ENCODE peak calls at places on chromosome 5, in five cellular contexts. One of them, this sample, is unnamed.

GRCh38 chr5:143933434-143933833 is 121.5 kb downstream of the HMHB1 start:
- DNase-seq in GM23338: no peak
- DNase-seq in A549: no peak
- DNase-seq in IMR-90: no peak
- DNase-seq in GM23248: peak; percentile 39
- DNase-seq in this sample: no peak

GRCh38 chr5:159907689-159908088 is 8.6 kb upstream of the ADRA1B start:
- DNase-seq in A549: no peak
- DNase-seq in GM23248: no peak
- DNase-seq in GM23338: no peak
- DNase-seq in IMR-90: no peak
- DNase-seq in this sample: no peak

GRCh38 chr5:74396913-74397606 is 243.5 kb downstream of the ENC1 start:
- DNase-seq in GM23248: no peak
- DNase-seq in IMR-90: no peak
- DNase-seq in A549: no peak
- DNase-seq in GM23338: no peak
- DNase-seq in this sample: no peak

GRCh38 chr5:10933141-10933540 is 172.1 kb upstream of the DAP start:
- DNase-seq in GM23338: no peak
- DNase-seq in IMR-90: no peak
- DNase-seq in GM23248: no peak
- DNase-seq in A549: no peak
- DNase-seq in this sample: no peak

GRCh38 chr5:16457853-16458252 is 7.7 kb downstream of the ZNF622 start:
- DNase-seq in A549: no peak
- DNase-seq in GM23338: no peak
- DNase-seq in IMR-90: peak; percentile 49
- DNase-seq in GM23248: peak; percentile 65
- DNase-seq in this sample: no peak

GRCh38 chr5:81852277-81853004 is 101.5 kb upstream of the SSBP2 start:
- DNase-seq in GM23338: peak; percentile 86
- DNase-seq in IMR-90: peak; percentile 34
- DNase-seq in GM23248: peak; percentile 36
- DNase-seq in A549: no peak
- DNase-seq in this sample: peak; percentile 66

GRCh38 chr5:74767579-74767913 is 497 bp downstream of the NSA2 start:
- DNase-seq in GM23248: peak; percentile 81
- DNase-seq in GM23338: peak; percentile 47
- DNase-seq in A549: peak; percentile 38
- DNase-seq in IMR-90: peak; percentile 42
- DNase-seq in this sample: peak; percentile 80

GRCh38 chr5:142327111-142327842 is 2.5 kb upstream of the SPRY4 start:
- DNase-seq in GM23338: peak; percentile 65
- DNase-seq in IMR-90: peak; percentile 84
- DNase-seq in A549: no peak
- DNase-seq in GM23248: peak; percentile 95
- DNase-seq in this sample: peak; percentile 93

GRCh38 chr5:69238760-69239251 is 4.1 kb downstream of the CDK7 start:
- DNase-seq in GM23338: no peak
- DNase-seq in GM23248: peak; percentile 87
- DNase-seq in IMR-90: peak; percentile 96
- DNase-seq in A549: peak; percentile 57
- DNase-seq in this sample: peak; percentile 69

GRCh38 chr5:88085462-88085861 is 183.2 kb downstream of the TMEM161B start:
- DNase-seq in IMR-90: no peak
- DNase-seq in GM23338: no peak
- DNase-seq in GM23248: no peak
- DNase-seq in A549: no peak
- DNase-seq in this sample: no peak

GRCh38 chr5:121725450-121725849 is 126.2 kb upstream of the FTMT start:
- DNase-seq in GM23248: no peak
- DNase-seq in GM23338: no peak
- DNase-seq in A549: no peak
- DNase-seq in IMR-90: no peak
- DNase-seq in this sample: no peak

GRCh38 chr5:14235872-14236271 is 92.7 kb downstream of the TRIO start:
- DNase-seq in A549: no peak
- DNase-seq in GM23338: no peak
- DNase-seq in GM23248: peak; percentile 41
- DNase-seq in IMR-90: no peak
- DNase-seq in this sample: no peak

GRCh38 chr5:2817031-2817603 is 65.6 kb upstream of the IRX2 start:
- DNase-seq in A549: no peak
- DNase-seq in IMR-90: no peak
- DNase-seq in GM23338: no peak
- DNase-seq in GM23248: no peak
- DNase-seq in this sample: no peak

GRCh38 chr5:82019342-82020138 is 47.7 kb downstream of the ATG10 start:
- DNase-seq in A549: no peak
- DNase-seq in GM23248: no peak
- DNase-seq in IMR-90: no peak
- DNase-seq in GM23338: no peak
- DNase-seq in this sample: no peak

GRCh38 chr5:138529812-138530211 is 13.2 kb downstream of the ETF1 start:
- DNase-seq in A549: no peak
- DNase-seq in GM23338: no peak
- DNase-seq in GM23248: no peak
- DNase-seq in IMR-90: no peak
- DNase-seq in this sample: no peak

GRCh38 chr5:77076961-77077820 is 9.9 kb downstream of the ZBED3 start:
- DNase-seq in GM23248: peak; percentile 85
- DNase-seq in IMR-90: peak; percentile 58
- DNase-seq in GM23338: peak; percentile 87
- DNase-seq in A549: peak; percentile 75
- DNase-seq in this sample: peak; percentile 65

GRCh38 chr5:87151547-87151946 is 116.1 kb upstream of the RASA1 start:
- DNase-seq in GM23338: no peak
- DNase-seq in IMR-90: peak; percentile 97
- DNase-seq in A549: no peak
- DNase-seq in GM23248: peak; percentile 88
- DNase-seq in this sample: peak; percentile 90

GRCh38 chr5:5377780-5378179 is 44.7 kb upstream of the ICE1 start:
- DNase-seq in A549: no peak
- DNase-seq in IMR-90: no peak
- DNase-seq in GM23338: no peak
- DNase-seq in GM23248: no peak
- DNase-seq in this sample: no peak

GRCh38 chr5:173764321-173765029 is 123.7 kb upstream of the CPEB4 start:
- DNase-seq in IMR-90: peak; percentile 96
- DNase-seq in A549: peak; percentile 96
- DNase-seq in GM23248: peak; percentile 98
- DNase-seq in GM23338: peak; percentile 34
- DNase-seq in this sample: peak; percentile 97

GRCh38 chr5:67156976-67157583 is 39.5 kb downstream of the CD180 start:
- DNase-seq in A549: peak; percentile 27
- DNase-seq in IMR-90: peak; percentile 32
- DNase-seq in GM23338: peak; percentile 64
- DNase-seq in GM23248: peak; percentile 50
- DNase-seq in this sample: peak; percentile 38

GRCh38 chr5:172872997-172873491 is 39.0 kb downstream of the ERGIC1 start:
- DNase-seq in GM23248: peak; percentile 66
- DNase-seq in IMR-90: peak; percentile 64
- DNase-seq in A549: no peak
- DNase-seq in GM23338: no peak
- DNase-seq in this sample: peak; percentile 60

GRCh38 chr5:108830705-108831276 is 83.1 kb downstream of the FER start:
- DNase-seq in IMR-90: no peak
- DNase-seq in A549: no peak
- DNase-seq in GM23338: no peak
- DNase-seq in GM23248: no peak
- DNase-seq in this sample: no peak

GRCh38 chr5:71533614-71534013 is 53.5 kb upstream of the MCCC2 start:
- DNase-seq in IMR-90: peak; percentile 38
- DNase-seq in GM23248: peak; percentile 50
- DNase-seq in GM23338: no peak
- DNase-seq in A549: no peak
- DNase-seq in this sample: peak; percentile 62

GRCh38 chr5:173324115-173325001 is 3.9 kb downstream of the STC2 start:
- DNase-seq in IMR-90: peak; percentile 89
- DNase-seq in GM23248: peak; percentile 93
- DNase-seq in A549: no peak
- DNase-seq in GM23338: no peak
- DNase-seq in this sample: no peak

GRCh38 chr5:2200261-2200965 is 317.7 kb upstream of the IRX4 start:
- DNase-seq in GM23248: no peak
- DNase-seq in IMR-90: no peak
- DNase-seq in A549: no peak
- DNase-seq in GM23338: no peak
- DNase-seq in this sample: no peak

GRCh38 chr5:38291355-38291754 is 33.0 kb downstream of the EGFLAM start:
- DNase-seq in A549: no peak
- DNase-seq in GM23338: no peak
- DNase-seq in GM23248: no peak
- DNase-seq in IMR-90: no peak
- DNase-seq in this sample: no peak

GRCh38 chr5:133230823-133231578 is 179.2 kb downstream of the HSPA4 start:
- DNase-seq in A549: no peak
- DNase-seq in GM23248: no peak
- DNase-seq in IMR-90: no peak
- DNase-seq in GM23338: no peak
- DNase-seq in this sample: no peak

GRCh38 chr5:123701511-123702200 is 189.7 kb downstream of the CSNK1G3 start:
- DNase-seq in GM23338: no peak
- DNase-seq in IMR-90: no peak
- DNase-seq in A549: no peak
- DNase-seq in GM23248: peak; percentile 6
- DNase-seq in this sample: no peak

DNA sequence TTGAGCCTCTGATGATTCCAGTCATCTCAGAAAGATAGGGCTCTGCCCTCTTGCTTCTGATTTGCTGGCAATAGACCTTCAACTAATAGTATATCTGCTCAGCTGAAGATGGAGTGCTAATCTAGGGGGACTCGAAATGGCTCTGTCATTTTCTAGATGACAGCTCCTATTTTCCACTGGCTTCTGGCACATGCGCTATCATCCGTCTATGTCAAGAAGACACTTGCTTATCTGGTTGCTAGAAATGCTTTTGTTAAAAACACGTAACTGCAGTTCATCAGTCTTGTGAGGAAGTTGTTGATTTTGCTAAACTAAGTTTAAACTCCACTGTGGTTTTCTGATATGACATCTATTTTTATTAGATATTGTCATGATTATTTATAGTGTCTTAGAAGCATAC is 265.5 kb upstream of the ZNF608 start:
- DNase-seq in A549: no peak
- DNase-seq in GM23338: no peak
- DNase-seq in IMR-90: no peak
- DNase-seq in GM23248: no peak
- DNase-seq in this sample: no peak
- H3K4me2 ChIP-seq in A549: peak overlapping the region; percentile 39
- H3K4me2 ChIP-seq in GM23338: no peak overlapping the region
- H3K4me2 ChIP-seq in IMR-90: no peak overlapping the region
- H3K4me2 ChIP-seq in GM23248: no peak overlapping the region
- H3K4me2 ChIP-seq in this sample: no peak overlapping the region

GRCh38 chr5:150734579-150735384 is 24.0 kb downstream of the DCTN4 start:
- DNase-seq in IMR-90: no peak
- DNase-seq in GM23248: no peak
- DNase-seq in GM23338: peak; percentile 13
- DNase-seq in A549: no peak
- DNase-seq in this sample: no peak
- H3K4me2 ChIP-seq in IMR-90: no peak overlapping the region
- H3K4me2 ChIP-seq in GM23248: no peak overlapping the region
- H3K4me2 ChIP-seq in GM23338: no peak overlapping the region
- H3K4me2 ChIP-seq in A549: no peak overlapping the region
- H3K4me2 ChIP-seq in this sample: no peak overlapping the region

GRCh38 chr5:111744455-111744854 is 12.5 kb downstream of the NREP start:
- DNase-seq in IMR-90: no peak
- DNase-seq in GM23338: no peak
- DNase-seq in GM23248: peak; percentile 43
- DNase-seq in A549: no peak
- DNase-seq in this sample: no peak

GRCh38 chr5:111745075-111745474 is 11.9 kb downstream of the NREP start:
- DNase-seq in GM23338: no peak
- DNase-seq in GM23248: no peak
- DNase-seq in A549: no peak
- DNase-seq in IMR-90: no peak
- DNase-seq in this sample: no peak

GRCh38 chr5:111747336-111747735 is 9.7 kb downstream of the NREP start:
- DNase-seq in GM23338: no peak
- DNase-seq in A549: no peak
- DNase-seq in GM23248: peak; percentile 77
- DNase-seq in IMR-90: peak; percentile 59
- DNase-seq in this sample: no peak

GRCh38 chr5:111748304-111748763 is 8.7 kb downstream of the NREP start:
- DNase-seq in GM23248: peak; percentile 95
- DNase-seq in IMR-90: peak; percentile 91
- DNase-seq in A549: no peak
- DNase-seq in GM23338: no peak
- DNase-seq in this sample: peak; percentile 85

GRCh38 chr5:111746791-111747190 is 10.2 kb downstream of the NREP start:
- DNase-seq in IMR-90: no peak
- DNase-seq in A549: no peak
- DNase-seq in GM23338: no peak
- DNase-seq in GM23248: no peak
- DNase-seq in this sample: no peak
- H3K4me2 ChIP-seq in IMR-90: no peak overlapping the region
- H3K4me2 ChIP-seq in A549: no peak overlapping the region
- H3K4me2 ChIP-seq in GM23338: no peak overlapping the region
- H3K4me2 ChIP-seq in GM23248: peak overlapping the region; percentile 99
- H3K4me2 ChIP-seq in this sample: no peak overlapping the region

GRCh38 chr5:119387900-119388618 is 32.2 kb downstream of the TNFAIP8 start:
- DNase-seq in GM23338: no peak
- DNase-seq in IMR-90: no peak
- DNase-seq in A549: no peak
- DNase-seq in GM23248: no peak
- DNase-seq in this sample: no peak

GRCh38 chr5:119385136-119386128 is 29.6 kb downstream of the TNFAIP8 start:
- DNase-seq in GM23248: no peak
- DNase-seq in A549: no peak
- DNase-seq in IMR-90: no peak
- DNase-seq in GM23338: no peak
- DNase-seq in this sample: no peak

GRCh38 chr5:119389288-119390065 is 33.7 kb downstream of the TNFAIP8 start:
- DNase-seq in GM23338: no peak
- DNase-seq in A549: no peak
- DNase-seq in GM23248: peak; percentile 37
- DNase-seq in IMR-90: peak; percentile 48
- DNase-seq in this sample: peak; percentile 67

GRCh38 chr5:119386945-119387344 is 31.1 kb downstream of the TNFAIP8 start:
- DNase-seq in A549: no peak
- DNase-seq in IMR-90: peak; percentile 46
- DNase-seq in GM23248: no peak
- DNase-seq in GM23338: no peak
- DNase-seq in this sample: no peak

DNA sequence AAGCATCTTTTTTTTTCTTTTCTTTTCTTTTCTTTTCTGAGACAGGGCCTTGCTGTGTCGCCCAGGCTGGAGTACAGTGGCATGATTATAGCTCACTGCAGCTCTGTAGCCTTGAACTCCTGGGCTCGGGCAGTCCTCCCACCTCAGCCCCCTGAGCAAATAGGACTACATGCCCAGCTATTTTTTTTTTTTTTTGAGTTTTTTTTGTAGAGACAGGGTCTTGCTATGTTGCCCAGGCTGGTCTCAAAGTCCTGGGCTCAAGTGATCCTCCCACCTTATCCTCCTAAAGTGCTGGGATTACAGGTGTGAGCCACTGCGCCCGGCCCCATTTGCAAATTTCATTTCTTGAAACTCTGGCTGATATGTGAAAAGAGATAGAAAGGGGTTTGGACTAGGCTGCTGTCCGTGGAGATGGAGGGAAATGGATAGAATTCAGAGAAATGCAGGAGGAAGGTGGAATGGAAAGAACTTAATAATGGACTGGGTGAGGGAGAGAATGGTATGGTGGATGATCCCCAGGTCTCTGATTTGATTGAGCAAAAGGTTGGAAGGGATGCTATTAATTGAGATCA is 32.9 kb downstream of the TNFAIP8 start:
- DNase-seq in GM23248: no peak
- DNase-seq in IMR-90: no peak
- DNase-seq in GM23338: no peak
- DNase-seq in A549: no peak
- DNase-seq in this sample: no peak
- H3K4me2 ChIP-seq in GM23248: no peak overlapping the region
- H3K4me2 ChIP-seq in IMR-90: no peak overlapping the region
- H3K4me2 ChIP-seq in GM23338: peak overlapping the region; percentile 63
- H3K4me2 ChIP-seq in A549: no peak overlapping the region
- H3K4me2 ChIP-seq in this sample: no peak overlapping the region